ENCODE peak calls at places on chromosome 2, in seven cellular contexts. E is K562, J is psoas muscle, L is H9, G is tibial nerve, R is left ventricle myocardium inferior, N is IMR-90. Q is an unnamed sample.

GRCh38 chr2:100957971-100958653 is 44.0 kb upstream of the RPL31 start:
- DNase-seq in N (peak; percentile 84), E (no peak), R (no peak), L (no peak), G (no peak), J (peak; percentile 31), Q (no peak)

GRCh38 chr2:54560146-54560881 is 104.2 kb downstream of the SPTBN1 start:
- DNase-seq in R (no peak), E (peak; percentile 54), G (no peak), J (peak; percentile 51), L (no peak), N (peak; percentile 59), Q (peak; percentile 51)

GRCh38 chr2:149094217-149095015 is 55.9 kb downstream of the LYPD6B start:
- DNase-seq in R (no peak), G (no peak), L (no peak), N (no peak), J (no peak), E (no peak), Q (no peak)

GRCh38 chr2:25673170-25674002 is at the start of gene DTNB:
- DNase-seq in E (peak; percentile 76), G (peak; percentile 49), J (peak; percentile 84), R (peak; percentile 82), N (peak; percentile 54), L (peak; percentile 84), Q (peak; percentile 86)

GRCh38 chr2:124162256-124162655 is 137.2 kb downstream of the CNTNAP5 start:
- DNase-seq in J (no peak), R (no peak), G (no peak), E (no peak), L (no peak), N (no peak), Q (no peak)

GRCh38 chr2:240624950-240625621 is at the start of gene GPR35:
- DNase-seq in J (peak; percentile 19), R (peak; percentile 38), N (peak; percentile 43), E (peak; percentile 60), G (peak; percentile 10), L (peak; percentile 24), Q (peak; percentile 80)

GRCh38 chr2:200156140-200156858 is 150.2 kb upstream of the SPATS2L start:
- DNase-seq in J (no peak), L (no peak), N (peak; percentile 93), E (peak; percentile 20), R (no peak), G (no peak), Q (no peak)

GRCh38 chr2:157830696-157831570 is 45.2 kb downstream of the ACVR1 start:
- DNase-seq in L (no peak), G (no peak), J (no peak), R (no peak), N (peak; percentile 97), E (no peak), Q (no peak)

GRCh38 chr2:48279347-48279746 is 250.6 kb upstream of the STON1 start:
- DNase-seq in L (no peak), R (no peak), N (no peak), J (no peak), G (no peak), E (peak; percentile 32), Q (no peak)

GRCh38 chr2:45199973-45200372 is 190.7 kb upstream of the SIX2 start:
- DNase-seq in R (no peak), N (no peak), G (no peak), J (no peak), E (no peak), L (no peak), Q (no peak)

GRCh38 chr2:161077367-161078210 is 82.6 kb upstream of the TANK start:
- DNase-seq in E (no peak), J (no peak), L (no peak), N (peak; percentile 52), G (no peak), R (no peak), Q (no peak)

GRCh38 chr2:84970956-84971798 is at the start of gene KCMF1:
- DNase-seq in E (peak; percentile 82), G (peak; percentile 43), J (peak; percentile 84), R (peak; percentile 84), L (peak; percentile 74), N (peak; percentile 74), Q (peak; percentile 83)

GRCh38 chr2:165122521-165122920 is 81.3 kb downstream of the SCN3A start:
- DNase-seq in E (no peak), R (no peak), G (no peak), J (no peak), N (no peak), L (no peak), Q (no peak)

GRCh38 chr2:239028253-239028619 is 180.4 kb downstream of the TWIST2 start:
- DNase-seq in R (no peak), E (no peak), J (no peak), G (no peak), L (no peak), N (no peak), Q (no peak)

GRCh38 chr2:45067859-45068642 is 58.8 kb upstream of the SIX2 start:
- DNase-seq in L (peak; percentile 44), R (no peak), J (peak; percentile 19), G (no peak), E (no peak), N (no peak), Q (no peak)

GRCh38 chr2:229586746-229587705 is 127.3 kb downstream of the DNER start:
- DNase-seq in R (peak; percentile 83), J (peak; percentile 76), E (peak; percentile 43), L (peak; percentile 91), G (peak; percentile 67), N (peak; percentile 60), Q (peak; percentile 82)

GRCh38 chr2:30688956-30689401 is 118.3 kb downstream of the CAPN13 start:
- DNase-seq in G (no peak), J (no peak), R (peak; percentile 66), E (no peak), L (no peak), N (no peak), Q (no peak)

GRCh38 chr2:6927186-6927585 is 10.0 kb downstream of the RNF144A start:
- DNase-seq in E (no peak), J (no peak), N (no peak), L (no peak), G (no peak), R (no peak), Q (no peak)
- H3K4me1 ChIP-seq in E (peaks cover 4% of the 10 kb centered on the region), J (peaks cover 61% of the 10 kb centered on the region), N (no peaks in the 10 kb centered on the region), L (peaks cover 2% of the 10 kb centered on the region), G (no peaks in the 10 kb centered on the region), R (peaks cover 95% of the 10 kb centered on the region), Q (peaks cover 20% of the 10 kb centered on the region)

GRCh38 chr2:120177973-120178372 is 45.2 kb downstream of the TMEM185B start:
- DNase-seq in N (no peak), G (no peak), L (no peak), R (no peak), E (no peak), J (no peak), Q (no peak)

GRCh38 chr2:120180066-120180465 is 43.1 kb downstream of the TMEM185B start:
- DNase-seq in E (no peak), R (no peak), J (no peak), L (no peak), G (no peak), N (no peak), Q (no peak)

GRCh38 chr2:120175000-120175581 is 48.1 kb downstream of the TMEM185B start:
- DNase-seq in L (no peak), J (no peak), R (no peak), G (no peak), E (peak; percentile 68), N (peak; percentile 79), Q (no peak)

GRCh38 chr2:120176526-120176925 is 46.7 kb downstream of the TMEM185B start:
- DNase-seq in L (no peak), R (no peak), G (no peak), N (no peak), E (no peak), J (no peak), Q (no peak)

DNA sequence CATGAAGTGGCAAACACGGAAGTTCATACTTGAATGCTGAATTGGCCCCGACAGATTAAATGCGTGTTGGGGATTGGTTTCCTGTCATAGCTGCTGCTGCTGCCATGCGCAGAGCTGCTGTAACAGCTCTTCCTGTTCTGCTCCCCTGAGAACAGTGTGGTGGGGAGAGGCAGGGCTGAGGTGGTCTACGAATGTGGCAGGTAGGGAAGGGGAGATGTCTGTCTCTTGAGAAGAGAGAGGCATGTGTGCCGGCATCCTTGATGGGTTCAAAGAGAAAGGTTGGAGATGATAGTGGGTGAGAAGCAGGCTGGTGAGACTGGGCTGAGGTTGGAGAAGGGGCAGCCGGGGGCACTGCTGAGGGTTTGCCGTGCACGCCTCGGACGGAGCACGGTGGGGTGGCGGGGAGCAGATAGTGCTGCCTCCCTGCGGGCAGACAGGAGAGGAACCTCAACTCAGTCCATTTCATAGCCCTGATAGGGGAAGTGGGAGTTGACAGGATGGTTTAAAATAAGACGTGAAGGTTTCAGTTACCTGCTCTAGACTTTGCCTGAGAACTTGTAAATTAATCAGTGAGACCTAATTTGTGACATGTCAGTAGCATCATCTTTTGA is 46.1 kb downstream of the TMEM185B start:
- DNase-seq in E (peak; percentile 51), R (peak; percentile 25), G (no peak), N (no peak), J (peak; percentile 34), L (peak; percentile 49), Q (peak; percentile 70)
- TF ChIP-seq CTCF in E (peak; percentile 60), R (peak; percentile 30), G (peak; percentile 20), N (no peak), J (no peak), L (peak; percentile 45), Q (peak; percentile 39)

GRCh38 chr2:72932045-72932444 is 14.7 kb downstream of the EMX1 start:
- DNase-seq in N (peak; percentile 54), E (no peak), J (no peak), R (no peak), G (no peak), L (no peak), Q (no peak)

GRCh38 chr2:72933207-72933606 is 15.9 kb downstream of the EMX1 start:
- DNase-seq in L (no peak), N (no peak), R (no peak), E (no peak), G (no peak), J (no peak), Q (no peak)

GRCh38 chr2:72932805-72933204 is 15.5 kb downstream of the EMX1 start:
- DNase-seq in R (no peak), L (no peak), J (no peak), E (no peak), N (no peak), G (no peak), Q (no peak)

GRCh38 chr2:72934683-72935610 is 17.6 kb downstream of the EMX1 start:
- DNase-seq in G (no peak), N (no peak), L (peak; percentile 69), E (peak; percentile 73), R (no peak), J (peak; percentile 7), Q (no peak)

DNA sequence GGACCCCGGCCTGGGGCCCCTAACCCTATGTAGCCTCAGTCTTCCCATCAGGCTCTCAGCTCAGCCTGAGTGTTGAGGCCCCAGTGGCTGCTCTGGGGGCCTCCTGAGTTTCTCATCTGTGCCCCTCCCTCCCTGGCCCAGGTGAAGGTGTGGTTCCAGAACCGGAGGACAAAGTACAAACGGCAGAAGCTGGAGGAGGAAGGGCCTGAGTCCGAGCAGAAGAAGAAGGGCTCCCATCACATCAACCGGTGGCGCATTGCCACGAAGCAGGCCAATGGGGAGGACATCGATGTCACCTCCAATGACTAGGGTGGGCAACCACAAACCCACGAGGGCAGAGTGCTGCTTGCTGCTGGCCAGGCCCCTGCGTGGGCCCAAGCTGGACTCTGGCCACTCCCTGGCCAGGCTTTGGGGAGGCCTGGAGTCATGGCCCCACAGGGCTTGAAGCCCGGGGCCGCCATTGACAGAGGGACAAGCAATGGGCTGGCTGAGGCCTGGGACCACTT is 16.4 kb downstream of the EMX1 start:
- DNase-seq in R (no peak), J (no peak), L (no peak), G (no peak), N (no peak), E (no peak), Q (no peak)
- H3K27me3 ChIP-seq in R (peaks cover 54% of the 10 kb centered on the region), J (no peaks in the 10 kb centered on the region), L (peaks cover 6% of the 10 kb centered on the region), G (no peaks in the 10 kb centered on the region), N (peaks cover 50% of the 10 kb centered on the region), E (peaks cover 10% of the 10 kb centered on the region), Q (peaks cover 23% of the 10 kb centered on the region)

GRCh38 chr2:96143231-96143847 is 1.9 kb downstream of the DUSP2 start:
- DNase-seq in N (no peak), R (no peak), G (no peak), J (no peak), E (no peak), L (no peak), Q (peak; percentile 23)
- H3K4me1 ChIP-seq in N (peaks cover 2% of the 10 kb centered on the region), R (peaks cover 43% of the 10 kb centered on the region), G (peaks cover 3% of the 10 kb centered on the region), J (peaks cover 11% of the 10 kb centered on the region), E (peaks cover 22% of the 10 kb centered on the region), L (no peaks in the 10 kb centered on the region), Q (peaks cover 30% of the 10 kb centered on the region)

Q was measured in lower lobe of right lung.